ENCODE peak calls at places on chromosomes 7 and 10, in nine cellular contexts. Y is stimulated activated CD8-positive, alpha-beta memory T cell treated with anti-CD3 and anti-CD28 coated beads, Interleukin-2, amount 100 ng/mL, for 48 hours; O is BJ; X is NCI-H748 treated with DMSO at 0.1 percent for 48 hours; V is activated effector memory CD4-positive, alpha-beta T cell treated with anti-CD3 and anti-CD28 coated beads, Interleukin-2, amount 50 U/mL, for 16 hours; I is GM23248; E is epithelial cell of esophagus; P is LoVo; K is fibroblast of the aortic adventitia. S is an unnamed sample.

GRCh38 chr10:15245530-15245929 is 77.0 kb upstream of the NMT2 start:
- DNase-seq in Y (no peak), O (no peak), X (no peak), V (peak; percentile 63), I (no peak), E (no peak), P (no peak), K (peak; percentile 12), S (no peak)

GRCh38 chr10:59108886-59109288 is 67.6 kb upstream of the PHYHIPL start:
- DNase-seq in Y (no peak), O (no peak), X (no peak), V (no peak), I (no peak), E (no peak), P (no peak), K (no peak), S (peak; percentile 15)

GRCh38 chr7:40482794-40483374 is 348.1 kb downstream of the SUGCT start:
- DNase-seq in Y (no peak), O (no peak), X (no peak), V (no peak), I (no peak), E (no peak), P (no peak), K (peak; percentile 14), S (no peak)

GRCh38 chr7:142384508-142384922 is 126.7 kb upstream of the PRSS58 start:
- DNase-seq in Y (peak; percentile 15), O (peak; percentile 66), X (no peak), V (peak; percentile 69), I (peak; percentile 91), E (peak; percentile 75), P (peak; percentile 61), K (no peak), S (no peak)

GRCh38 chr7:155227004-155227787 is 70.5 kb upstream of the INSIG1 start:
- DNase-seq in Y (no peak), O (no peak), X (no peak), V (no peak), I (no peak), E (no peak), P (no peak), K (no peak), S (no peak)

GRCh38 chr7:50661345-50662058 is 96.3 kb upstream of the DDC start:
- DNase-seq in Y (no peak), O (no peak), X (no peak), V (no peak), I (no peak), E (no peak), P (no peak), K (no peak), S (no peak)

GRCh38 chr10:100735345-100736143 is 9.8 kb upstream of the PAX2 start:
- DNase-seq in Y (no peak), O (no peak), X (no peak), V (no peak), I (no peak), E (no peak), P (no peak), K (no peak), S (no peak)

GRCh38 chr7:50826371-50827172 is 43.9 kb upstream of the GRB10 start:
- DNase-seq in Y (peak; percentile 12), O (peak; percentile 46), X (no peak), V (no peak), I (peak; percentile 93), E (peak; percentile 90), P (peak; percentile 78), K (peak; percentile 78), S (peak; percentile 81)

GRCh38 chr7:151301471-151302462 is 39.8 kb upstream of the NUB1 start:
- DNase-seq in Y (no peak), O (no peak), X (no peak), V (no peak), I (no peak), E (no peak), P (no peak), K (no peak), S (no peak)

GRCh38 chr7:129188372-129188891 is at the start of gene SMO:
- DNase-seq in Y (no peak), O (no peak), X (no peak), V (no peak), I (peak; percentile 60), E (peak; percentile 41), P (no peak), K (no peak), S (no peak)

GRCh38 chr7:116180302-116180701 is 30.0 kb upstream of the TES start:
- DNase-seq in Y (no peak), O (no peak), X (peak; percentile 41), V (no peak), I (peak; percentile 77), E (peak; percentile 70), P (peak; percentile 81), K (peak; percentile 77), S (peak; percentile 22)

GRCh38 chr10:91974960-91975359 is 51.4 kb downstream of the BTAF1 start:
- DNase-seq in Y (no peak), O (peak; percentile 26), X (no peak), V (no peak), I (peak; percentile 90), E (peak; percentile 56), P (no peak), K (peak; percentile 68), S (no peak)

GRCh38 chr7:157011333-157012112 is 1.1 kb upstream of the MNX1 start:
- DNase-seq in Y (no peak), O (no peak), X (peak; percentile 82), V (no peak), I (no peak), E (no peak), P (peak; percentile 33), K (no peak), S (no peak)

GRCh38 chr10:130709415-130709814 is 573.2 kb downstream of the GLRX3 start:
- DNase-seq in Y (no peak), O (no peak), X (no peak), V (peak; percentile 53), I (no peak), E (no peak), P (no peak), K (no peak), S (no peak)

GRCh38 chr7:69775231-69775771 is 177.0 kb downstream of the AUTS2 start:
- DNase-seq in Y (no peak), O (no peak), X (peak; percentile 67), V (no peak), I (peak; percentile 76), E (no peak), P (no peak), K (peak; percentile 88), S (no peak)

S was measured in Calu3.